ENCODE peak calls at places on chromosomes 5 and 9, in eight cellular contexts. M, L, J, P, K, Q, I and H are unnamed samples.

GRCh38 chr9:107216331-107216730 is 66.7 kb upstream of the RAD23B start:
- DNase-seq in M (no peak), K (no peak), Q (no peak), P (no peak), J (no peak), I (no peak), L (no peak), H (no peak)

GRCh38 chr9:77848428-77848827 is 183.2 kb downstream of the GNAQ start:
- DNase-seq in P (no peak), K (no peak), L (no peak), Q (no peak), I (no peak), M (no peak), J (no peak), H (no peak)

GRCh38 chr5:66814146-66814991 is 218.2 kb downstream of the MAST4 start:
- DNase-seq in J (peak), Q (no peak), L (peak), M (no peak), I (peak), K (peak), P (peak), H (peak)

GRCh38 chr5:82367930-82368329 is 89.8 kb upstream of the RPS23 start:
- DNase-seq in J (no peak), I (no peak), L (no peak), K (no peak), Q (no peak), M (no peak), P (no peak), H (no peak)

GRCh38 chr5:127068771-127069330 is 4.5 kb downstream of the C5orf63 start:
- DNase-seq in P (no peak), J (peak), I (peak), L (no peak), M (peak), Q (no peak), K (peak), H (no peak)

GRCh38 chr5:157516626-157517325 is 56.8 kb downstream of the NIPAL4 start:
- DNase-seq in J (peak), M (peak), I (peak), L (no peak), P (no peak), K (peak), Q (peak), H (no peak)

GRCh38 chr9:92736816-92737606 is 27.6 kb downstream of the BICD2 start:
- DNase-seq in L (no peak), K (peak), M (no peak), I (peak), Q (no peak), J (no peak), P (no peak), H (no peak)

GRCh38 chr9:137985637-137986071 is 108.1 kb downstream of the CACNA1B start:
- DNase-seq in I (no peak), K (no peak), L (no peak), P (no peak), Q (peak), M (no peak), J (no peak), H (no peak)

GRCh38 chr5:9932770-9933169 is 302.6 kb upstream of the TAS2R1 start:
- DNase-seq in J (peak), L (no peak), Q (no peak), P (peak), K (no peak), M (no peak), I (peak), H (no peak)

DNA sequence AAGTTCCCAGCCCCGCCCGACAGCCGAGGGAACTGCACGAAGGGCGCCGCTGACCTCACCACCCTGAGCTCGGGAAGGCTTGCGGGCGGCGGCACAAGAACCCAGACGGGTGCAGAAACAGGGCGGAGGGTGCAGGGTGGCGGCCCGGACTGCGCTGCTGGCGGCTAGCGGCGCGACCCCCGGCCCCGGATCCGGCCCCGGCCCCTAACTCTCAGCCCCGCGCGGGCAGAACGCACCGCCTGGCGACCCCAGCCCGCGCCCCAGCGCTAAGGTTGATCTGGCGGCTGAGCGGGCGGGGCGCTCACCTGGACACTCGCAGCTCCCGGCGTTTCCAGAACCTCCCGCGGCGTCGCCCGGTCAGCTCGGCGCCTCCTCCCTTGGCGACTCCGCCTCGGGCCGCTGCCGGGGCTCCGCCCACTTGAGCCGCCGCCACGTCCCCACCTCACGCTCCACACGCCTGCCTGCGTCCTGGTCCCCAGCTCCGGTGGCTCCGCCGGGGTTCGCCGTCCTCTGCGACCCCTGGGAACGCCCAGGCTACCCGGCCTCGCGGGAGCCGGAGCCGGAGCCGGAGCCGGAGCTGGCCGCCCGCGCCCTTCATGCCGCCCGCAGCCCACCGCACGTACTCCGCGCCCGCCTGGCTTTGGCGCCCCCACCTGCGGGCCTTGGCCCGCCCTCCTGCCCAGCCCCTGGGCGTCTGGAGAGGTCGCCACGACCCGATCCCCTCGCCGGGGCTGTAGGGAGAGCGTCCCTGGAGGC is at the start of gene P4HA2:
- DNase-seq in J (peak), Q (peak), K (peak), M (peak), P (peak), I (peak), L (peak), H (peak)
- TF ChIP-seq CTCF in J (no peak), Q (peak), K (no peak), M (peak), P (no peak), I (no peak), L (no peak), H (no peak)

DNA sequence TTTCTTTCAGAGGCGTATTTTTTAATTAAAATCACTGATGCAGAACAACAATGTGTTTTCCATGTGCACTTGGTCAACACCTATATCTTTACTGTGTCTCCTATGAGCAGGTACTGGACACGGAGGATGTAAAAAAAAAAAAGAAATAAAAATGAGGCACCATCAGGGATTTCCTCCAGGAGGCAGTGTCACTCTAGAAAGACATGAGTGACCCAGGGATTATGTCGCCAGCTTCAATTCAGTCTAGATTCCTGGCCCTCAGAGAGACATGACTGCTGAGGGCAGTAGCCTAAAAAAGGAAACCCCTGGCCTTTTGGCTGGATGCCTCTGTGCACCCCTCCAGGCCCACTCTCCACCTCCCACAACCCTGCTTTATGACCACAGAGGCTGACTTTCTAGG is 18.3 kb upstream of the IL33 start:
- DNase-seq in K (no peak), M (no peak), P (no peak), Q (no peak), J (peak), I (peak), L (no peak), H (no peak)
- TF ChIP-seq CTCF in K (no peak), M (peak), P (peak), Q (peak), J (peak), I (peak), L (no peak), H (no peak)

DNA sequence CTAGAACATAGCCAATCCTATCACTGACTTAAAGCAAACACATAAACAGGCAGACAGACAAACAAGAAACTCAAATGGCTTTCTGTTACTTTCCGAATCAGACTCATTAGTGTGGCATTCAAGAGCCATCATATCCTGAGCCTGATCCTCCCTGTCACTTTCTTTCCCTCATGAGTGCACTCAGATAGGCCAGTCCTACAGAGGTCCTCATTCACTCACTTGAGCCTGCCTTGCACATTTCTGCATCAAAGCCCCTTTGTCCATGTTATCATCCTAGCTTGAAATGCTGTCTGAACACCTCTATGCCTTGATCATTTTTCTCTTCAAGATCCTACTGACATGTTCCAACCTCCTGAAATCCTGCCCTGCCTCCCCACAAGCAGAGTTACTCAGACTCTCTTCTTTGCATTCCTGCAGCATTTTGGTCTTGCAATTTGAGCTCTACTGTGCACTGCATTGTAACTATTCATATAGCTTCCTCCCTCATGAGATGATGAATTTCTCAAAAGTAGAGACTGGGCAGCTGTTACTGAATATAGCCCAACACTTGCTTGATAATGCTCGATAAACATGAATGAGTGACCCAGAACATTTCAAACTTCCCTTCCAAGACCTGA is 126.9 kb downstream of the PALM2AKAP2 start:
- DNase-seq in Q (no peak), I (peak), L (no peak), M (no peak), J (peak), P (no peak), K (no peak), H (no peak)
- TF ChIP-seq CTCF in Q (no peak), I (peak), L (peak), M (no peak), J (peak), P (no peak), K (no peak), H (no peak)

GRCh38 chr9:127158995-127159801 is 36.8 kb upstream of the ANGPTL2 start:
- DNase-seq in K (peak), M (no peak), Q (peak), L (peak), I (peak), P (peak), J (peak), H (peak)
- TF ChIP-seq CTCF in K (no peak), M (peak), Q (peak), L (no peak), I (peak), P (peak), J (peak), H (no peak)

GRCh38 chr5:1134478-1134877 is 22.6 kb upstream of the SLC12A7 start:
- DNase-seq in J (no peak), K (no peak), I (no peak), Q (no peak), M (no peak), P (no peak), L (no peak), H (no peak)
- TF ChIP-seq CTCF in J (peak), K (no peak), I (no peak), Q (no peak), M (peak), P (peak), L (no peak), H (no peak)

DNA sequence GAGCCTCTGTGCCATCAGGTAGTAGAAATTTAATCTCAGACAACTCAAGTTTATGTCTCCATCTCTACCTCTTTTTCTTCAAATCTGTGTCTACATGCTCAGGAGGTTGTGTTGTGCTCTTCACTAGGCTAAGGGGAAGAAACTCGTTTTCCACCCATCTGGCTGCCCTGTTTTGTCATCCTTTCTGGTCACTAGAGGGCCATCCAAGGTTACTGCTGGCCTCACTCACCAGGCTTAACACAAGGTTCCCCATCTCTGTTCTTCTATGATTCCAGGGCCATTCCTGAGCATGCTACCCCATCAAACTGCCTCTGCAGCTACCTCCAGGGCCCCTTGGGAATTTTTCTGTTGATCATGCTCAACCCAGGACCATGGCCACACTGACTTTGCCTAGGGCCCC is 213.3 kb upstream of the FBXL7 start:
- DNase-seq in P (peak), M (no peak), L (no peak), Q (no peak), J (peak), K (no peak), I (no peak), H (no peak)
- TF ChIP-seq CTCF in P (peak), M (peak), L (no peak), Q (no peak), J (peak), K (no peak), I (no peak), H (no peak)

GRCh38 chr9:86046930-86047341 is 52.4 kb downstream of the GOLM1 start:
- DNase-seq in K (no peak), J (no peak), P (no peak), Q (no peak), L (no peak), M (no peak), I (no peak), H (no peak)
- TF ChIP-seq CTCF in K (no peak), J (no peak), P (no peak), Q (no peak), L (no peak), M (no peak), I (no peak), H (no peak)